ENCODE peak calls at places on chromosomes 11 and 22, in four cellular contexts. Y, K, N and R are unnamed samples.

GRCh38 chr22:44256085-44256484 is 56.7 kb downstream of the SHISAL1 start:
- DNase-seq in Y (no peak), K (no peak), N (no peak), R (no peak)

GRCh38 chr11:73390601-73391565 is 14.7 kb downstream of the RELT start:
- DNase-seq in K (no peak), Y (no peak), N (no peak), R (no peak)

GRCh38 chr11:130403301-130403804 is 25.1 kb downstream of the ADAMTS8 start:
- DNase-seq in K (no peak), N (no peak), Y (no peak), R (peak)

GRCh38 chr11:41201156-41201555 is 258.3 kb downstream of the LRRC4C start:
- DNase-seq in Y (no peak), N (peak), K (peak), R (peak)

GRCh38 chr22:38957046-38957770 is at the start of gene APOBEC3A:
- DNase-seq in N (no peak), K (no peak), Y (no peak), R (no peak)

GRCh38 chr11:3243880-3244279 is 11.7 kb upstream of the MRGPRE start:
- DNase-seq in K (no peak), N (no peak), Y (no peak), R (no peak)

GRCh38 chr11:81005595-81005994 is 1564.8 kb upstream of the TENM4 start:
- DNase-seq in N (no peak), Y (no peak), K (no peak), R (no peak)

GRCh38 chr11:94549166-94549565 is 5.4 kb downstream of the FUT4 start:
- DNase-seq in N (no peak), K (no peak), Y (no peak), R (no peak)

GRCh38 chr11:18307461-18308139 is 14.3 kb downstream of the HPS5 start:
- DNase-seq in Y (no peak), N (no peak), K (no peak), R (no peak)

GRCh38 chr11:73262851-73263495 is 9.2 kb upstream of the P2RY6 start:
- DNase-seq in N (no peak), Y (no peak), K (no peak), R (no peak)

GRCh38 chr22:39738746-39739145 is 154.8 kb downstream of the ENTHD1 start:
- DNase-seq in Y (no peak), K (no peak), N (no peak), R (no peak)

GRCh38 chr11:66336234-66337102 is at the start of gene RIN1:
- DNase-seq in N (peak), K (peak), Y (peak), R (peak)

GRCh38 chr22:50711446-50712340 is 26.3 kb upstream of the ACR start:
- DNase-seq in K (no peak), Y (no peak), N (no peak), R (no peak)

GRCh38 chr11:28701760-28702449 is 593.7 kb downstream of the METTL15 start:
- DNase-seq in K (no peak), N (no peak), Y (no peak), R (no peak)

GRCh38 chr22:30370681-30371080 is 13.9 kb downstream of the CCDC157 start:
- DNase-seq in K (no peak), N (no peak), Y (no peak), R (no peak)

GRCh38 chr11:102253018-102253775 is 64.1 kb upstream of the BIRC3 start:
- DNase-seq in Y (no peak), K (peak), N (no peak), R (peak)

GRCh38 chr22:29463487-29464088 is 16.4 kb upstream of the NEFH start:
- DNase-seq in Y (no peak), K (no peak), N (no peak), R (peak)

GRCh38 chr11:73566422-73566821 is 31.5 kb downstream of the FAM168A start:
- DNase-seq in K (no peak), Y (no peak), N (no peak), R (no peak)

GRCh38 chr11:24588075-24588474 is 91.2 kb downstream of the LUZP2 start:
- DNase-seq in Y (no peak), N (no peak), K (no peak), R (no peak)

GRCh38 chr22:17098379-17098819 is 13.6 kb downstream of the IL17RA start:
- DNase-seq in Y (no peak), N (no peak), K (peak), R (no peak)

GRCh38 chr11:2777871-2778629 is 78.3 kb upstream of the KCNQ1OT1 start:
- DNase-seq in N (no peak), K (peak), Y (no peak), R (no peak)

GRCh38 chr22:45807156-45807915 is 135.7 kb downstream of the ATXN10 start:
- DNase-seq in Y (no peak), N (no peak), K (no peak), R (no peak)

GRCh38 chr11:91641153-91641552 is 583.5 kb upstream of the FAT3 start:
- DNase-seq in N (no peak), K (no peak), Y (no peak), R (no peak)
- TF ChIP-seq JUNB in N (no peak), K (no peak), Y (no peak), R (no peak)

DNA sequence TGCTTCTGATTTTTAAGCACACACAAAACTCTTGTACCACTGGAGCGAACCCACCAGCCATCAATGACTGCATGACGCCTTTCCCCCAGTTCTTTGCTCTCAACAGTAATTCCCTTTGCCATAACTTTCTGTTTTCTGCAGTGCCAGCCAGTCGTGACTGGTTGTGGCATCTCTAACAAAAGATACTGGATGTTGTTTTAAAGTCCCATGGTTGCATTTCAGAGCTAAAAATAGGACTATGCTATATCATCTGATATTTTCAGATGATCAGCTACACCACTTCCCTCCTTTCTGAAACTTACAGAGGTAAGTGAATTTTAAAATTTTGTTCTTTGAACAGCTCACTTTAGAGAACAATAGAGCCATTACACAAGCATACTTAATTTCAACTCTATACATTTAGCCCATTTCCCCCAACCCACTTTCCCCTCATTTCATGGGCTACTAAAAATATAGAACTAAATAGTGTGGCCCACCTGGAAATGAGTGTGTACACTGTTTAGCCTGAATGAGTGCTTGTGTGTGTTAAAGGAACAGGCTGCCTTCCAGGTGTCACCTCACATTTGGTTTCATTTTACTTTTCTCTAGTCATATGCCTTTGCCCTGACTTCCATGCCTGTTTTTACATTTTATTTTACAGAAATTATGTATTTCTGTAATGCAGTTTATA is 136.9 kb upstream of the ZC3H12C start:
- DNase-seq in Y (peak), N (no peak), K (no peak), R (no peak)
- TF ChIP-seq POLR2AphosphoS5 in Y (no peak), N (no peak), K (no peak), R (no peak)

GRCh38 chr22:33785283-33785991 is 134.8 kb downstream of the LARGE1 start:
- DNase-seq in Y (peak), K (no peak), N (peak), R (no peak)
- TF ChIP-seq JUNB in Y (no peak), K (no peak), N (no peak), R (no peak)

GRCh38 chr11:62786318-62787004 is 741 bp upstream of the TMEM179B start:
- DNase-seq in N (peak), K (peak), Y (no peak), R (peak)
- TF ChIP-seq POLR2AphosphoS5 in N (no peak), K (no peak), Y (no peak), R (no peak)